ENCODE peak calls at places on chromosomes 1 and 21, in eight cellular contexts. G is upper lobe of right lung, Z is tibial artery, V is astrocyte, U is ascending aorta, K is coronary artery, J is thoracic aorta, A is PC-9. S is an unnamed sample.

GRCh38 chr1:225825606-225826005 is 15.7 kb downstream of the EPHX1 start:
- DNase-seq in Z (peak), J (no peak), G (no peak), U (no peak), K (no peak), V (no peak), A (no peak), S (no peak)

GRCh38 chr1:2854151-2854550 is 52.7 kb upstream of the TTC34 start:
- DNase-seq in V (no peak), G (no peak), J (no peak), U (no peak), K (no peak), A (no peak), Z (no peak), S (no peak)

GRCh38 chr1:168301664-168302320 is 21.1 kb downstream of the TBX19 start:
- DNase-seq in K (no peak), G (no peak), U (no peak), V (peak), J (no peak), A (peak), Z (no peak), S (no peak)

GRCh38 chr1:26864610-26865480 is 1.9 kb downstream of the SFN start:
- DNase-seq in K (peak), G (peak), U (peak), V (peak), J (peak), A (peak), Z (peak), S (peak)

GRCh38 chr1:225250432-225250831 is 177.4 kb downstream of the LBR start:
- DNase-seq in Z (no peak), V (no peak), K (no peak), J (no peak), A (no peak), U (no peak), G (no peak), S (no peak)

GRCh38 chr1:35573198-35573775 is at the start of gene TFAP2E:
- DNase-seq in A (no peak), J (no peak), K (peak), U (peak), G (peak), V (no peak), Z (no peak), S (peak)

GRCh38 chr1:7470904-7471638 is 300.0 kb upstream of the VAMP3 start:
- DNase-seq in V (peak), G (peak), U (peak), J (peak), A (no peak), K (peak), Z (peak), S (no peak)

GRCh38 chr1:6491966-6492365 is 499 bp upstream of the PLEKHG5 start:
- DNase-seq in J (no peak), V (no peak), K (no peak), Z (no peak), U (no peak), G (no peak), A (no peak), S (peak)

GRCh38 chr1:1306661-1307260 is 969 bp downstream of the ACAP3 start:
- DNase-seq in G (no peak), A (no peak), K (no peak), J (no peak), Z (no peak), U (no peak), V (no peak), S (peak)

GRCh38 chr1:187936667-187937066 is 1107.9 kb downstream of the PLA2G4A start:
- DNase-seq in K (no peak), U (no peak), A (no peak), J (no peak), V (no peak), Z (no peak), G (no peak), S (no peak)

GRCh38 chr1:93616996-93617669 is 64.5 kb downstream of the BCAR3 start:
- DNase-seq in J (peak), V (no peak), G (no peak), U (peak), Z (peak), A (peak), K (peak), S (no peak)

GRCh38 chr1:3336641-3337621 is 117.5 kb upstream of the ARHGEF16 start:
- DNase-seq in A (no peak), V (no peak), G (no peak), Z (no peak), J (no peak), K (no peak), U (no peak), S (no peak)

GRCh38 chr1:15702722-15703550 is 18.8 kb downstream of the PLEKHM2 start:
- DNase-seq in G (no peak), Z (no peak), K (no peak), A (no peak), V (no peak), U (no peak), J (no peak), S (no peak)
- TF ChIP-seq CTCF in G (peak), Z (no peak), K (no peak), A (no peak), V (no peak), U (no peak), J (no peak), S (no peak)

GRCh38 chr21:45324430-45325205 is 36.9 kb upstream of the POFUT2 start:
- DNase-seq in U (no peak), V (no peak), G (peak), Z (peak), K (no peak), J (no peak), A (no peak), S (no peak)

GRCh38 chr21:45320991-45321656 is 33.4 kb upstream of the POFUT2 start:
- DNase-seq in A (no peak), V (no peak), Z (peak), J (no peak), K (no peak), G (peak), U (no peak), S (no peak)

GRCh38 chr21:45323487-45324380 is 36.0 kb upstream of the POFUT2 start:
- DNase-seq in G (peak), J (peak), V (no peak), A (no peak), Z (peak), K (peak), U (peak), S (no peak)

GRCh38 chr21:45322231-45322959 is 34.7 kb upstream of the POFUT2 start:
- DNase-seq in A (no peak), J (no peak), G (peak), U (no peak), Z (peak), V (no peak), K (no peak), S (no peak)

GRCh38 chr21:45322960-45323461 is 35.3 kb upstream of the POFUT2 start:
- DNase-seq in Z (peak), U (peak), K (peak), J (peak), G (peak), V (no peak), A (no peak), S (no peak)
- TF ChIP-seq CTCF in Z (no peak), U (no peak), K (no peak), J (no peak), G (no peak), V (no peak), A (no peak), S (no peak)

GRCh38 chr21:45856422-45856821 is 125.1 kb upstream of the COL6A1 start:
- DNase-seq in J (no peak), G (no peak), V (no peak), K (peak), U (peak), A (no peak), Z (no peak), S (no peak)
- TF ChIP-seq CTCF in J (no peak), G (no peak), V (no peak), K (no peak), U (no peak), A (no peak), Z (no peak), S (no peak)

DNA sequence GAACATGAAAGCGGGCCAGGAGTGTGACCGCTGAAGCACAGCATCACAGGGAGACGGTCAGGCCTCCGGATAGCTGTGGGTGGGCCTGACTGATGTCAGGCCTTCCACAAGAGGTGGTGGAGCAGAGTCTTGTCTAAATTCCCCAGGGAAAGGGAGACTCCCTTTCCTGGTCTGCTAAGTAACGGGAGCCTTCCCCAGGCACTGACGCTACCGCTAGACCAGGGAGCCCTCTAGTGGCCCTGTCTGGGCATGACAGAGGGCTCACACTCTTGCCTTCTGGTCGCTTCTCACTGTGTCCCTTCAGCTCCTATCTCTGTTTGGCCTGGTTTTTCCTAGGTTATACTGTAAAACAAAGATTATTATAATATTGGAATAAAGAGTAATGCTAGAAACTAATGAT is 36.5 kb downstream of the ZNF695 start:
- DNase-seq in V (no peak), U (peak), Z (peak), K (no peak), J (no peak), G (peak), A (no peak), S (peak)
- TF ChIP-seq CTCF in V (peak), U (peak), Z (peak), K (peak), J (peak), G (peak), A (peak), S (peak)